ENCODE peak calls at places on chromosomes 4 and X, in eight cellular contexts. One of them, this sample, is unnamed.

GRCh38 chrX:123818243-123818642 is 41.6 kb upstream of the XIAP start:
- DNase-seq in osteoblast: peak; percentile 82
- DNase-seq in K562: no peak
- DNase-seq in brain microvascular endothelial cell: peak; percentile 72
- DNase-seq in uterus: no peak
- DNase-seq in CD8-positive, alpha-beta T cell: no peak
- DNase-seq in A549: peak; percentile 68
- DNase-seq in sigmoid colon: no peak
- DNase-seq in this sample: no peak

GRCh38 chr4:833731-834367 is 7.9 kb upstream of the CPLX1 start:
- DNase-seq in osteoblast: peak; percentile 86
- DNase-seq in K562: no peak
- DNase-seq in brain microvascular endothelial cell: no peak
- DNase-seq in uterus: no peak
- DNase-seq in CD8-positive, alpha-beta T cell: no peak
- DNase-seq in A549: no peak
- DNase-seq in sigmoid colon: no peak
- DNase-seq in this sample: no peak

GRCh38 chr4:133969202-133969873 is 232.3 kb downstream of the PABPC4L start:
- DNase-seq in osteoblast: no peak
- DNase-seq in K562: peak; percentile 2
- DNase-seq in brain microvascular endothelial cell: peak; percentile 62
- DNase-seq in uterus: no peak
- DNase-seq in CD8-positive, alpha-beta T cell: no peak
- DNase-seq in A549: no peak
- DNase-seq in sigmoid colon: no peak
- DNase-seq in this sample: no peak

GRCh38 chr4:185920171-185920570 is 108.2 kb upstream of the SORBS2 start:
- DNase-seq in osteoblast: no peak
- DNase-seq in K562: no peak
- DNase-seq in brain microvascular endothelial cell: peak; percentile 35
- DNase-seq in uterus: no peak
- DNase-seq in CD8-positive, alpha-beta T cell: no peak
- DNase-seq in A549: no peak
- DNase-seq in sigmoid colon: no peak
- DNase-seq in this sample: no peak

GRCh38 chr4:40547446-40548132 is 82.1 kb downstream of the RBM47 start:
- DNase-seq in osteoblast: peak; percentile 37
- DNase-seq in K562: no peak
- DNase-seq in brain microvascular endothelial cell: no peak
- DNase-seq in uterus: no peak
- DNase-seq in CD8-positive, alpha-beta T cell: no peak
- DNase-seq in A549: no peak
- DNase-seq in sigmoid colon: no peak
- DNase-seq in this sample: no peak

GRCh38 chr4:121784975-121785374 is 16.1 kb upstream of the EXOSC9 start:
- DNase-seq in osteoblast: peak; percentile 77
- DNase-seq in K562: no peak
- DNase-seq in brain microvascular endothelial cell: peak; percentile 99
- DNase-seq in uterus: no peak
- DNase-seq in CD8-positive, alpha-beta T cell: no peak
- DNase-seq in A549: no peak
- DNase-seq in sigmoid colon: peak; percentile 67
- DNase-seq in this sample: no peak

GRCh38 chr4:17761062-17761461 is 20.4 kb downstream of the FAM184B start:
- DNase-seq in osteoblast: no peak
- DNase-seq in K562: no peak
- DNase-seq in brain microvascular endothelial cell: no peak
- DNase-seq in uterus: no peak
- DNase-seq in CD8-positive, alpha-beta T cell: no peak
- DNase-seq in A549: no peak
- DNase-seq in sigmoid colon: no peak
- DNase-seq in this sample: no peak

GRCh38 chr4:140851032-140851636 is 94.9 kb upstream of the TBC1D9 start:
- DNase-seq in osteoblast: no peak
- DNase-seq in K562: peak; percentile 53
- DNase-seq in brain microvascular endothelial cell: peak; percentile 51
- DNase-seq in uterus: peak; percentile 57
- DNase-seq in CD8-positive, alpha-beta T cell: no peak
- DNase-seq in A549: peak; percentile 49
- DNase-seq in sigmoid colon: no peak
- DNase-seq in this sample: no peak

GRCh38 chr4:78720994-78721677 is 55.0 kb upstream of the BMP2K start:
- DNase-seq in osteoblast: no peak
- DNase-seq in K562: peak; percentile 83
- DNase-seq in brain microvascular endothelial cell: no peak
- DNase-seq in uterus: peak; percentile 39
- DNase-seq in CD8-positive, alpha-beta T cell: no peak
- DNase-seq in A549: no peak
- DNase-seq in sigmoid colon: no peak
- DNase-seq in this sample: no peak

GRCh38 chr4:159077702-159078495 is 25.0 kb upstream of the RAPGEF2 start:
- DNase-seq in osteoblast: no peak
- DNase-seq in K562: no peak
- DNase-seq in brain microvascular endothelial cell: no peak
- DNase-seq in uterus: no peak
- DNase-seq in CD8-positive, alpha-beta T cell: no peak
- DNase-seq in A549: no peak
- DNase-seq in sigmoid colon: no peak
- DNase-seq in this sample: no peak

GRCh38 chrX:139091086-139091485 is 379.6 kb upstream of the FGF13 start:
- DNase-seq in osteoblast: no peak
- DNase-seq in K562: no peak
- DNase-seq in brain microvascular endothelial cell: no peak
- DNase-seq in uterus: no peak
- DNase-seq in CD8-positive, alpha-beta T cell: no peak
- DNase-seq in A549: no peak
- DNase-seq in sigmoid colon: no peak
- DNase-seq in this sample: no peak

GRCh38 chrX:41082783-41083182 is 2.5 kb upstream of the USP9X start:
- DNase-seq in osteoblast: no peak
- DNase-seq in K562: no peak
- DNase-seq in brain microvascular endothelial cell: no peak
- DNase-seq in uterus: no peak
- DNase-seq in CD8-positive, alpha-beta T cell: no peak
- DNase-seq in A549: no peak
- DNase-seq in sigmoid colon: no peak
- DNase-seq in this sample: no peak

GRCh38 chr4:63589796-63590195 is 819.5 kb downstream of the TECRL start:
- DNase-seq in osteoblast: peak; percentile 23
- DNase-seq in K562: no peak
- DNase-seq in brain microvascular endothelial cell: no peak
- DNase-seq in uterus: no peak
- DNase-seq in CD8-positive, alpha-beta T cell: no peak
- DNase-seq in A549: no peak
- DNase-seq in sigmoid colon: no peak
- DNase-seq in this sample: no peak

GRCh38 chrX:40329616-40330015 is 231.9 kb upstream of the BCOR start:
- DNase-seq in osteoblast: no peak
- DNase-seq in K562: no peak
- DNase-seq in brain microvascular endothelial cell: no peak
- DNase-seq in uterus: no peak
- DNase-seq in CD8-positive, alpha-beta T cell: no peak
- DNase-seq in A549: no peak
- DNase-seq in sigmoid colon: no peak
- DNase-seq in this sample: no peak

GRCh38 chr4:4914059-4914820 is 54.8 kb downstream of the MSX1 start:
- DNase-seq in osteoblast: peak; percentile 75
- DNase-seq in K562: no peak
- DNase-seq in brain microvascular endothelial cell: peak; percentile 0
- DNase-seq in uterus: no peak
- DNase-seq in CD8-positive, alpha-beta T cell: no peak
- DNase-seq in A549: no peak
- DNase-seq in sigmoid colon: no peak
- DNase-seq in this sample: no peak

GRCh38 chrX:70171636-70172035 is 5.6 kb upstream of the DGAT2L6 start:
- DNase-seq in osteoblast: no peak
- DNase-seq in K562: no peak
- DNase-seq in brain microvascular endothelial cell: no peak
- DNase-seq in uterus: no peak
- DNase-seq in CD8-positive, alpha-beta T cell: no peak
- DNase-seq in A549: no peak
- DNase-seq in sigmoid colon: no peak
- DNase-seq in this sample: no peak

DNA sequence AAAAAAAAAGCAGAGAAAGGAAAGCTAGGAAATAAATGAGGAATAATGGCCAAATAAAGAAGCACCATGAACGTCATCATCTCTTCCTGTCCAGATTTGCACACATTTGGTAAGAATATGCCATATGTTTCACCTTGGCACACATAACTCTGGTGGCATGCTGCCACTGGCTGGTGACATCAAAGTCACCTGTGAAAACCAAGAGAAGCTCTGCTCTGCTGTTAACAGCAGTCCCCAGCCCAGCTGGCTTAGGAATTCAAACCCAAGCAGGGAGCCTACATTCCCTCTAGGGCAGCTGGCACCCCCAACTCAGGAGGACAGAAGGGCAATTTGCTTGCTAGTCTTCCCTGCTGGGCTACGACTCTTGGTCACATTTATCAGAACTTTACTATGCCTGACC is 77.6 kb downstream of the RASL11B start:
- DNase-seq in osteoblast: no peak
- DNase-seq in K562: no peak
- DNase-seq in brain microvascular endothelial cell: no peak
- DNase-seq in uterus: no peak
- DNase-seq in CD8-positive, alpha-beta T cell: no peak
- DNase-seq in A549: no peak
- DNase-seq in sigmoid colon: no peak
- DNase-seq in this sample: no peak
- TF ChIP-seq CTCF in osteoblast: no peak
- TF ChIP-seq CTCF in K562: no peak
- TF ChIP-seq CTCF in brain microvascular endothelial cell: no peak
- TF ChIP-seq CTCF in uterus: no peak
- TF ChIP-seq CTCF in CD8-positive, alpha-beta T cell: no peak
- TF ChIP-seq CTCF in A549: no peak
- TF ChIP-seq CTCF in sigmoid colon: no peak
- TF ChIP-seq CTCF in this sample: no peak

GRCh38 chr4:38275331-38275821 is 315.2 kb downstream of the PTTG2 start:
- DNase-seq in osteoblast: no peak
- DNase-seq in K562: no peak
- DNase-seq in brain microvascular endothelial cell: no peak
- DNase-seq in uterus: no peak
- DNase-seq in CD8-positive, alpha-beta T cell: no peak
- DNase-seq in A549: no peak
- DNase-seq in sigmoid colon: no peak
- DNase-seq in this sample: no peak
- H3K27ac ChIP-seq in osteoblast: no peak overlapping the region
- H3K27ac ChIP-seq in K562: no peak overlapping the region
- H3K27ac ChIP-seq in brain microvascular endothelial cell: no peak overlapping the region
- H3K27ac ChIP-seq in uterus: no peak overlapping the region
- H3K27ac ChIP-seq in CD8-positive, alpha-beta T cell: no peak overlapping the region
- H3K27ac ChIP-seq in A549: no peak overlapping the region
- H3K27ac ChIP-seq in sigmoid colon: no peak overlapping the region
- H3K27ac ChIP-seq in this sample: no peak overlapping the region

GRCh38 chr4:21947768-21948346 is 715 bp downstream of the KCNIP4 start:
- DNase-seq in osteoblast: peak; percentile 64
- DNase-seq in K562: no peak
- DNase-seq in brain microvascular endothelial cell: no peak
- DNase-seq in uterus: no peak
- DNase-seq in CD8-positive, alpha-beta T cell: no peak
- DNase-seq in A549: no peak
- DNase-seq in sigmoid colon: no peak
- DNase-seq in this sample: no peak

GRCh38 chr4:21952549-21952948 is 4.0 kb upstream of the KCNIP4 start:
- DNase-seq in osteoblast: no peak
- DNase-seq in K562: no peak
- DNase-seq in brain microvascular endothelial cell: no peak
- DNase-seq in uterus: no peak
- DNase-seq in CD8-positive, alpha-beta T cell: no peak
- DNase-seq in A549: no peak
- DNase-seq in sigmoid colon: no peak
- DNase-seq in this sample: no peak

GRCh38 chr4:21949073-21949457 is 493 bp upstream of the KCNIP4 start:
- DNase-seq in osteoblast: no peak
- DNase-seq in K562: no peak
- DNase-seq in brain microvascular endothelial cell: no peak
- DNase-seq in uterus: peak; percentile 24
- DNase-seq in CD8-positive, alpha-beta T cell: no peak
- DNase-seq in A549: no peak
- DNase-seq in sigmoid colon: no peak
- DNase-seq in this sample: peak; percentile 44

GRCh38 chr4:21946858-21947257 is 1.7 kb downstream of the KCNIP4 start:
- DNase-seq in osteoblast: no peak
- DNase-seq in K562: no peak
- DNase-seq in brain microvascular endothelial cell: no peak
- DNase-seq in uterus: no peak
- DNase-seq in CD8-positive, alpha-beta T cell: no peak
- DNase-seq in A549: no peak
- DNase-seq in sigmoid colon: no peak
- DNase-seq in this sample: no peak

DNA sequence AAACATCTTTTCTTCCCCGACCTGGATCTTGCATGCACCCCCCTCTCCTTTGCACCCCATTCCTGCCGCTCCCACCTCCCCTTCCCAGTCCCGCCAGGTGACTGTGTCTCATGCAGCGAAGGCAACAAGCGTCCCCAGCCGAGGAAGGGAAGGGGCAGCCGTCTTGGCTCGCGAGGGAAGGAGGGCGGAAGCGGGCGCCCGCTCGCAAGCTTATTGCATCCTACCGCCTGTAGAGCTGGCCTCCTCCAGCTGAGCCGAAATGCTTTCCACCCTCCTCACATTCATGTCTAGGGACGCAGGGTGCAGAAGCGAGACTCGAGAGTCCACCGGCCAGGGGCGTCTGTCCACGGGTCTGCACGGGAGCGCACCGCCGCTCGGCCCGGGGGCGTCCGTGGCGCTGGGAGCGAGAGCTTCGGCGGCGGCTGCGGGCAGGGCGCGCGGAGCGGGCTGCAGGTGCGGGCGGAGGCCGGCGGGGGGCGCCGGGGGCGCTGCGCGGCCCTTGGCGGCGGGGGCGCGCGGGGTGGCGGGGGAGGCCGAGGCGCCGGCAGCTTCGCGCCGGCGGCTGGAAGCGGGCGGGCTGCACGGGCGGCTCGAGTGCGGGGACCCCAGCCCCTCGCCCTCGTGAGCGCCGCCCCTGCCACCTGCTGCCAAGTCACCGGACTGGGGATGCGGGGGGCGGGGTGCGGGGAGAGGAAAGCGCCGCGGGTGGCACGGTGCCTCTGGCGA is at the start of gene KCNIP4:
- DNase-seq in osteoblast: peak; percentile 93
- DNase-seq in K562: no peak
- DNase-seq in brain microvascular endothelial cell: peak; percentile 6
- DNase-seq in uterus: peak; percentile 18
- DNase-seq in CD8-positive, alpha-beta T cell: no peak
- DNase-seq in A549: no peak
- DNase-seq in sigmoid colon: no peak
- DNase-seq in this sample: peak; percentile 66
- H3K4me3 ChIP-seq in osteoblast: peak within 1 kb of the TSS; percentile 65
- H3K4me3 ChIP-seq in K562: no peak within 1 kb of the TSS
- H3K4me3 ChIP-seq in brain microvascular endothelial cell: peak within 1 kb of the TSS; percentile 60
- H3K4me3 ChIP-seq in uterus: peak within 1 kb of the TSS; percentile 36
- H3K4me3 ChIP-seq in CD8-positive, alpha-beta T cell: no peak within 1 kb of the TSS
- H3K4me3 ChIP-seq in A549: no peak within 1 kb of the TSS
- H3K4me3 ChIP-seq in sigmoid colon: peak within 1 kb of the TSS; percentile 60
- H3K4me3 ChIP-seq in this sample: peak within 1 kb of the TSS; percentile 48

GRCh38 chrX:95628796-95629195 is 1055.8 kb upstream of the DIAPH2 start:
- DNase-seq in osteoblast: no peak
- DNase-seq in K562: no peak
- DNase-seq in brain microvascular endothelial cell: no peak
- DNase-seq in uterus: no peak
- DNase-seq in CD8-positive, alpha-beta T cell: no peak
- DNase-seq in A549: no peak
- DNase-seq in sigmoid colon: no peak
- DNase-seq in this sample: no peak

GRCh38 chrX:95626748-95627147 is 1057.9 kb upstream of the DIAPH2 start:
- DNase-seq in osteoblast: no peak
- DNase-seq in K562: no peak
- DNase-seq in brain microvascular endothelial cell: no peak
- DNase-seq in uterus: no peak
- DNase-seq in CD8-positive, alpha-beta T cell: no peak
- DNase-seq in A549: no peak
- DNase-seq in sigmoid colon: no peak
- DNase-seq in this sample: no peak

GRCh38 chrX:95629737-95630136 is 1054.9 kb upstream of the DIAPH2 start:
- DNase-seq in osteoblast: no peak
- DNase-seq in K562: no peak
- DNase-seq in brain microvascular endothelial cell: no peak
- DNase-seq in uterus: no peak
- DNase-seq in CD8-positive, alpha-beta T cell: no peak
- DNase-seq in A549: no peak
- DNase-seq in sigmoid colon: no peak
- DNase-seq in this sample: no peak
- TF ChIP-seq CTCF in osteoblast: no peak
- TF ChIP-seq CTCF in K562: no peak
- TF ChIP-seq CTCF in brain microvascular endothelial cell: no peak
- TF ChIP-seq CTCF in uterus: no peak
- TF ChIP-seq CTCF in CD8-positive, alpha-beta T cell: no peak
- TF ChIP-seq CTCF in A549: no peak
- TF ChIP-seq CTCF in sigmoid colon: no peak
- TF ChIP-seq CTCF in this sample: no peak